ENCODE peak calls at places on chromosome 12, in five cellular contexts. One of them, this sample, is unnamed.

GRCh38 chr12:46164186-46164585 is 104.7 kb downstream of the SLC38A1 start:
- DNase-seq in activated CD8-positive, alpha-beta T cell treated with anti-CD3 and anti-CD28 coated beads, Interleukin-2, amount 10 ng/mL, durations not matched to agents 7 days and 5 days: no peak
- DNase-seq in glomerular endothelial cell: no peak
- DNase-seq in NCI-H510A treated with DMSO at 0.1 percent for 48 hours: no peak
- DNase-seq in NCI-H345: no peak
- DNase-seq in this sample: no peak

GRCh38 chr12:133256321-133256720 is 20.6 kb upstream of the ANHX start:
- DNase-seq in activated CD8-positive, alpha-beta T cell treated with anti-CD3 and anti-CD28 coated beads, Interleukin-2, amount 10 ng/mL, durations not matched to agents 7 days and 5 days: no peak
- DNase-seq in glomerular endothelial cell: no peak
- DNase-seq in NCI-H510A treated with DMSO at 0.1 percent for 48 hours: no peak
- DNase-seq in NCI-H345: no peak
- DNase-seq in this sample: no peak

GRCh38 chr12:109759076-109759420 is 45.4 kb downstream of the FAM222A start:
- DNase-seq in activated CD8-positive, alpha-beta T cell treated with anti-CD3 and anti-CD28 coated beads, Interleukin-2, amount 10 ng/mL, durations not matched to agents 7 days and 5 days: no peak
- DNase-seq in glomerular endothelial cell: no peak
- DNase-seq in NCI-H510A treated with DMSO at 0.1 percent for 48 hours: no peak
- DNase-seq in NCI-H345: no peak
- DNase-seq in this sample: no peak

GRCh38 chr12:107684990-107685359 is 624 bp upstream of the PWP1 start:
- DNase-seq in activated CD8-positive, alpha-beta T cell treated with anti-CD3 and anti-CD28 coated beads, Interleukin-2, amount 10 ng/mL, durations not matched to agents 7 days and 5 days: peak; percentile 31
- DNase-seq in glomerular endothelial cell: no peak
- DNase-seq in NCI-H510A treated with DMSO at 0.1 percent for 48 hours: peak; percentile 44
- DNase-seq in NCI-H345: peak; percentile 40
- DNase-seq in this sample: no peak

GRCh38 chr12:44077293-44077692 is 241.4 kb downstream of the TMEM117 start:
- DNase-seq in activated CD8-positive, alpha-beta T cell treated with anti-CD3 and anti-CD28 coated beads, Interleukin-2, amount 10 ng/mL, durations not matched to agents 7 days and 5 days: no peak
- DNase-seq in glomerular endothelial cell: no peak
- DNase-seq in NCI-H510A treated with DMSO at 0.1 percent for 48 hours: no peak
- DNase-seq in NCI-H345: no peak
- DNase-seq in this sample: no peak

GRCh38 chr12:124471828-124472227 is 95.6 kb downstream of the NCOR2 start:
- DNase-seq in activated CD8-positive, alpha-beta T cell treated with anti-CD3 and anti-CD28 coated beads, Interleukin-2, amount 10 ng/mL, durations not matched to agents 7 days and 5 days: no peak
- DNase-seq in glomerular endothelial cell: no peak
- DNase-seq in NCI-H510A treated with DMSO at 0.1 percent for 48 hours: no peak
- DNase-seq in NCI-H345: no peak
- DNase-seq in this sample: no peak

GRCh38 chr12:32489070-32489469 is 89.7 kb downstream of the FGD4 start:
- DNase-seq in activated CD8-positive, alpha-beta T cell treated with anti-CD3 and anti-CD28 coated beads, Interleukin-2, amount 10 ng/mL, durations not matched to agents 7 days and 5 days: no peak
- DNase-seq in glomerular endothelial cell: no peak
- DNase-seq in NCI-H510A treated with DMSO at 0.1 percent for 48 hours: no peak
- DNase-seq in NCI-H345: no peak
- DNase-seq in this sample: no peak

GRCh38 chr12:96445743-96446655 is 43.4 kb upstream of the CFAP54 start:
- DNase-seq in activated CD8-positive, alpha-beta T cell treated with anti-CD3 and anti-CD28 coated beads, Interleukin-2, amount 10 ng/mL, durations not matched to agents 7 days and 5 days: peak; percentile 85
- DNase-seq in glomerular endothelial cell: peak; percentile 100
- DNase-seq in NCI-H510A treated with DMSO at 0.1 percent for 48 hours: no peak
- DNase-seq in NCI-H345: no peak
- DNase-seq in this sample: peak; percentile 99

GRCh38 chr12:20801035-20801434 is 9.5 kb upstream of the SLCO1B3 start:
- DNase-seq in activated CD8-positive, alpha-beta T cell treated with anti-CD3 and anti-CD28 coated beads, Interleukin-2, amount 10 ng/mL, durations not matched to agents 7 days and 5 days: no peak
- DNase-seq in glomerular endothelial cell: no peak
- DNase-seq in NCI-H510A treated with DMSO at 0.1 percent for 48 hours: no peak
- DNase-seq in NCI-H345: no peak
- DNase-seq in this sample: no peak

GRCh38 chr12:3138896-3139590 is 61.9 kb downstream of the TSPAN9 start:
- DNase-seq in activated CD8-positive, alpha-beta T cell treated with anti-CD3 and anti-CD28 coated beads, Interleukin-2, amount 10 ng/mL, durations not matched to agents 7 days and 5 days: no peak
- DNase-seq in glomerular endothelial cell: no peak
- DNase-seq in NCI-H510A treated with DMSO at 0.1 percent for 48 hours: no peak
- DNase-seq in NCI-H345: no peak
- DNase-seq in this sample: no peak

GRCh38 chr12:58309806-58310205 is 368.4 kb downstream of the ATP23 start:
- DNase-seq in activated CD8-positive, alpha-beta T cell treated with anti-CD3 and anti-CD28 coated beads, Interleukin-2, amount 10 ng/mL, durations not matched to agents 7 days and 5 days: no peak
- DNase-seq in glomerular endothelial cell: no peak
- DNase-seq in NCI-H510A treated with DMSO at 0.1 percent for 48 hours: peak; percentile 20
- DNase-seq in NCI-H345: no peak
- DNase-seq in this sample: no peak

GRCh38 chr12:105351523-105351922 is 21.0 kb downstream of the C12orf75 start:
- DNase-seq in activated CD8-positive, alpha-beta T cell treated with anti-CD3 and anti-CD28 coated beads, Interleukin-2, amount 10 ng/mL, durations not matched to agents 7 days and 5 days: no peak
- DNase-seq in glomerular endothelial cell: no peak
- DNase-seq in NCI-H510A treated with DMSO at 0.1 percent for 48 hours: no peak
- DNase-seq in NCI-H345: no peak
- DNase-seq in this sample: no peak

GRCh38 chr12:118964988-118965387 is 16.4 kb upstream of the SRRM4 start:
- DNase-seq in activated CD8-positive, alpha-beta T cell treated with anti-CD3 and anti-CD28 coated beads, Interleukin-2, amount 10 ng/mL, durations not matched to agents 7 days and 5 days: no peak
- DNase-seq in glomerular endothelial cell: no peak
- DNase-seq in NCI-H510A treated with DMSO at 0.1 percent for 48 hours: peak; percentile 88
- DNase-seq in NCI-H345: peak; percentile 13
- DNase-seq in this sample: no peak

GRCh38 chr12:89353188-89353822 is 1.0 kb upstream of the DUSP6 start:
- DNase-seq in activated CD8-positive, alpha-beta T cell treated with anti-CD3 and anti-CD28 coated beads, Interleukin-2, amount 10 ng/mL, durations not matched to agents 7 days and 5 days: peak; percentile 59
- DNase-seq in glomerular endothelial cell: no peak
- DNase-seq in NCI-H510A treated with DMSO at 0.1 percent for 48 hours: peak; percentile 74
- DNase-seq in NCI-H345: peak; percentile 85
- DNase-seq in this sample: peak; percentile 81

GRCh38 chr12:124689585-124689984 is 122.2 kb upstream of the NCOR2 start:
- DNase-seq in activated CD8-positive, alpha-beta T cell treated with anti-CD3 and anti-CD28 coated beads, Interleukin-2, amount 10 ng/mL, durations not matched to agents 7 days and 5 days: no peak
- DNase-seq in glomerular endothelial cell: no peak
- DNase-seq in NCI-H510A treated with DMSO at 0.1 percent for 48 hours: no peak
- DNase-seq in NCI-H345: no peak
- DNase-seq in this sample: no peak

GRCh38 chr12:31506907-31507306 is 84.0 kb downstream of the DENND5B start:
- DNase-seq in activated CD8-positive, alpha-beta T cell treated with anti-CD3 and anti-CD28 coated beads, Interleukin-2, amount 10 ng/mL, durations not matched to agents 7 days and 5 days: no peak
- DNase-seq in glomerular endothelial cell: peak; percentile 56
- DNase-seq in NCI-H510A treated with DMSO at 0.1 percent for 48 hours: no peak
- DNase-seq in NCI-H345: no peak
- DNase-seq in this sample: peak; percentile 82

GRCh38 chr12:95538002-95538401 is 13.3 kb downstream of the USP44 start:
- DNase-seq in activated CD8-positive, alpha-beta T cell treated with anti-CD3 and anti-CD28 coated beads, Interleukin-2, amount 10 ng/mL, durations not matched to agents 7 days and 5 days: no peak
- DNase-seq in glomerular endothelial cell: no peak
- DNase-seq in NCI-H510A treated with DMSO at 0.1 percent for 48 hours: no peak
- DNase-seq in NCI-H345: no peak
- DNase-seq in this sample: no peak

This sample was measured in dermis microvascular lymphatic vessel endothelial cell.